ENCODE peak calls at places on chromosomes 2 and 18, in four cellular contexts. F is A549, T is H9, H is fibroblast of lung. V is an unnamed sample.

GRCh38 chr2:102030855-102031527 is 39.2 kb downstream of the IL1R2 start:
- DNase-seq in F (no peak), H (no peak), T (no peak), V (no peak)

GRCh38 chr18:70005580-70005979 is 57.9 kb upstream of the CD226 start:
- DNase-seq in H (no peak), T (no peak), F (no peak), V (no peak)

GRCh38 chr2:189798312-189799029 is 14.2 kb downstream of the PMS1 start:
- DNase-seq in F (peak), H (peak), T (no peak), V (no peak)

GRCh38 chr18:44545359-44545985 is 135.2 kb upstream of the SETBP1 start:
- DNase-seq in H (no peak), T (no peak), F (no peak), V (no peak)

GRCh38 chr18:42348722-42349121 is 393.7 kb downstream of the PIK3C3 start:
- DNase-seq in H (no peak), F (no peak), T (no peak), V (no peak)

GRCh38 chr18:5868218-5868904 is 27.0 kb downstream of the TMEM200C start:
- DNase-seq in T (peak), H (peak), F (peak), V (peak)

GRCh38 chr2:105584437-105585010 is 160.2 kb upstream of the NCK2 start:
- DNase-seq in H (no peak), T (no peak), F (no peak), V (no peak)

GRCh38 chr2:231682546-231683291 is 25.6 kb upstream of the PTMA start:
- DNase-seq in T (no peak), F (no peak), H (no peak), V (no peak)

GRCh38 chr2:240449764-240450531 is 14.5 kb downstream of the GPC1 start:
- DNase-seq in T (no peak), H (no peak), F (peak), V (no peak)

GRCh38 chr2:216283038-216283900 is 89.0 kb downstream of the MARCHF4 start:
- DNase-seq in T (peak), H (no peak), F (peak), V (no peak)

GRCh38 chr2:43399515-43400245 is 173.3 kb upstream of the ZFP36L2 start:
- DNase-seq in H (peak), F (no peak), T (no peak), V (no peak)

GRCh38 chr2:130873700-130874346 is 37.1 kb downstream of the ARHGEF4 start:
- DNase-seq in T (peak), H (peak), F (peak), V (no peak)
- H3K4me2 ChIP-seq in T (no peak), H (no peak), F (no peak), V (no peak)

GRCh38 chr2:99201959-99202678 is 21.1 kb downstream of the MRPL30 start:
- DNase-seq in F (no peak), H (no peak), T (no peak), V (no peak)
- TF ChIP-seq CTCF in F (no peak), H (peak), T (peak), V (no peak)

GRCh38 chr2:70526126-70526525 is 27.5 kb downstream of the TGFA start:
- DNase-seq in F (no peak), H (no peak), T (no peak), V (no peak)
- H3K4me2 ChIP-seq in F (peak), H (no peak), T (no peak), V (peak)

GRCh38 chr2:233711312-233712008 is 1.2 kb upstream of the UGT1A5 start:
- DNase-seq in H (peak), T (peak), F (peak), V (no peak)
- TF ChIP-seq CTCF in H (peak), T (peak), F (peak), V (peak)

GRCh38 chr2:112159454-112159921 is 21.3 kb downstream of the FBLN7 start:
- DNase-seq in F (no peak), T (no peak), H (no peak), V (no peak)
- H3K4me2 ChIP-seq in F (no peak), T (no peak), H (no peak), V (no peak)

DNA sequence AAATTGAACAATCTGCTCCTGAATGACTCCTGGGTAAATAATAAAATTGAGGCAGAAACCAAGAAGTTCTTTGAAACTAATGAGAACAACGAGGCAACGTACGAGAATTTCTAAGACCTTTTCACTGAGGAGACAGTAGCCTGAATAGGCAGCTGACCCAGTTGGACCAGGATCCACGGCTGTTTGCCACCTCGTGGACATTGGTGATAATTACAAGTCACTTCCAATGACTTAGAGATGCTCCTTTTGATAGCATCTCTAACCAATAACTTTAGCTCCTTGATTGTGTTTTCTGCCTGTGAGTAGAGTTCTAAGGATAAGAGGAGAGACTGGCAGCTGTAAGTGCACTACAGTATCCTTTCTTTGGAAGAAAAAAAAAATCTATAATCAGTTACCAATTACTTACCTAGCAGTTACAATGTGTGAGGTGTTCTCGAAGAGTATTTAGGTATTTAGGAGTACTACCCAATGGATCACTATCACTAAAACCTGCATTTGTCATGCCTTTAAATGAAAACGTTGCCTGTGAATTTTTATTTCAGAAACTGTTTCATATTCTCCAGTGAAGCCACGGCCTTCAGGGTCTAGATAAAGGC is 31.3 kb upstream of the CNTNAP5 start:
- DNase-seq in H (no peak), T (peak), F (peak), V (no peak)
- TF ChIP-seq CTCF in H (peak), T (peak), F (no peak), V (peak)

V was measured in keratinocyte.